ENCODE peak calls at places on chromosomes 3 and 15, in nine cellular contexts. B is fibroblast of the aortic adventitia, M is type B pancreatic cell, S is dorsolateral prefrontal cortex, J is astrocyte of the spinal cord, D is coronary artery, Q is astrocyte, N is A549, A is RWPE1. U is an unnamed sample.

GRCh38 chr3:24508423-24508839 is 13.8 kb upstream of the THRB start:
- DNase-seq in N (no peak), Q (peak), A (peak), S (no peak), D (no peak), M (no peak), J (peak), B (peak), U (no peak)

GRCh38 chr3:58578873-58579272 is 1.7 kb upstream of the FAM107A start:
- DNase-seq in D (no peak), A (no peak), Q (no peak), M (no peak), B (no peak), J (no peak), S (no peak), N (no peak), U (no peak)

GRCh38 chr3:30263921-30264313 is 342.5 kb upstream of the TGFBR2 start:
- DNase-seq in A (no peak), S (no peak), N (no peak), B (no peak), M (no peak), Q (no peak), D (no peak), J (no peak), U (no peak)

GRCh38 chr3:47162695-47163022 is 1.3 kb downstream of the SETD2 start:
- DNase-seq in Q (no peak), B (no peak), S (no peak), A (no peak), D (no peak), N (no peak), J (peak), M (no peak), U (no peak)

GRCh38 chr3:149277338-149277813 is 55.7 kb upstream of the CP start:
- DNase-seq in B (peak), Q (peak), A (peak), N (peak), J (peak), D (no peak), M (no peak), S (no peak), U (no peak)

GRCh38 chr3:178397836-178398235 is 138.4 kb upstream of the KCNMB2 start:
- DNase-seq in D (no peak), A (no peak), M (no peak), N (no peak), Q (no peak), B (peak), S (no peak), J (peak), U (no peak)

GRCh38 chr3:51696954-51697353 is 9.9 kb upstream of the GRM2 start:
- DNase-seq in A (no peak), J (no peak), S (peak), B (no peak), D (no peak), N (no peak), M (no peak), Q (no peak), U (no peak)

GRCh38 chr15:43249699-43250203 is 17.0 kb downstream of the TGM5 start:
- DNase-seq in M (no peak), B (peak), A (no peak), J (peak), N (no peak), Q (peak), S (no peak), D (no peak), U (no peak)

GRCh38 chr3:41681479-41681878 is 280.4 kb downstream of the ULK4 start:
- DNase-seq in D (no peak), A (peak), J (peak), B (peak), Q (peak), M (no peak), S (no peak), N (peak), U (no peak)

GRCh38 chr15:32029862-32030781 is at the start of gene CHRNA7:
- DNase-seq in B (no peak), A (peak), D (no peak), J (peak), M (peak), N (peak), Q (peak), S (peak), U (peak)

GRCh38 chr15:64651573-64652260 is 123.7 kb downstream of the RBPMS2 start:
- DNase-seq in D (no peak), J (no peak), M (no peak), A (no peak), Q (no peak), B (no peak), N (no peak), S (no peak), U (no peak)

GRCh38 chr15:26166429-26166828 is 303.3 kb upstream of the ATP10A start:
- DNase-seq in M (no peak), N (no peak), S (no peak), B (no peak), A (no peak), D (no peak), Q (no peak), J (no peak), U (no peak)

GRCh38 chr3:150300847-150301517 is 107.1 kb upstream of the TSC22D2 start:
- DNase-seq in D (no peak), A (no peak), S (no peak), M (no peak), J (no peak), N (no peak), Q (no peak), B (peak), U (no peak)

GRCh38 chr3:48708481-48708889 is 8.5 kb downstream of the IP6K2 start:
- DNase-seq in B (peak), D (no peak), M (no peak), J (no peak), Q (peak), N (no peak), S (no peak), A (no peak), U (no peak)

GRCh38 chr3:171339606-171340005 is 120.6 kb downstream of the TNIK start:
- DNase-seq in N (no peak), B (no peak), Q (no peak), A (no peak), D (no peak), J (no peak), S (peak), M (no peak), U (no peak)

GRCh38 chr3:125381743-125382142 is 6.6 kb upstream of the ZNF148 start:
- DNase-seq in D (no peak), J (peak), Q (no peak), S (no peak), N (peak), B (peak), A (no peak), M (no peak), U (no peak)

GRCh38 chr15:78299302-78300102 is at the start of gene SKIC8:
- DNase-seq in S (peak), J (peak), B (peak), A (peak), M (peak), N (peak), Q (peak), D (peak), U (peak)

GRCh38 chr3:9422712-9423424 is 25.5 kb downstream of the SETD5 start:
- DNase-seq in N (peak), Q (peak), J (peak), S (peak), D (peak), B (peak), A (peak), M (no peak), U (no peak)

GRCh38 chr15:100737214-100737613 is 134.8 kb downstream of the ASB7 start:
- DNase-seq in B (no peak), N (no peak), D (no peak), S (no peak), J (no peak), M (no peak), Q (no peak), A (no peak), U (no peak)

GRCh38 chr15:67967871-67968423 is 86.2 kb upstream of the PIAS1 start:
- DNase-seq in Q (peak), B (peak), J (peak), D (peak), A (peak), S (peak), N (no peak), M (peak), U (peak)

GRCh38 chr3:44712455-44713075 is at the start of gene ZNF502:
- DNase-seq in B (peak), M (no peak), D (peak), Q (peak), N (peak), A (peak), J (peak), S (peak), U (no peak)

GRCh38 chr15:62472616-62473299 is 307.7 kb upstream of the C2CD4B start:
- DNase-seq in M (no peak), N (no peak), D (no peak), J (no peak), Q (no peak), B (no peak), A (no peak), S (no peak), U (no peak)

GRCh38 chr3:173876476-173876875 is 478.9 kb downstream of the NLGN1 start:
- DNase-seq in S (no peak), Q (no peak), B (no peak), A (no peak), N (no peak), J (no peak), D (no peak), M (no peak), U (no peak)

GRCh38 chr3:139506792-139507191 is 30.5 kb upstream of the RBP2 start:
- DNase-seq in N (no peak), B (no peak), Q (no peak), J (no peak), D (no peak), A (no peak), S (no peak), M (no peak), U (no peak)

GRCh38 chr3:160661660-160662059 is 15.3 kb upstream of the ARL14 start:
- DNase-seq in M (no peak), J (peak), S (no peak), Q (peak), A (no peak), N (no peak), B (no peak), D (no peak), U (no peak)

GRCh38 chr3:109098245-109098644 is 19.7 kb downstream of the MORC1 start:
- DNase-seq in N (peak), A (peak), S (no peak), M (no peak), D (no peak), J (no peak), Q (no peak), B (no peak), U (no peak)

GRCh38 chr3:23422511-23422851 is 219.4 kb downstream of the UBE2E2 start:
- DNase-seq in M (no peak), A (no peak), S (no peak), D (no peak), Q (no peak), J (no peak), N (no peak), B (no peak), U (no peak)

GRCh38 chr15:37483779-37484178 is 383.4 kb upstream of the MEIS2 start:
- DNase-seq in J (no peak), N (no peak), Q (no peak), A (no peak), M (no peak), S (no peak), D (no peak), B (no peak), U (no peak)

GRCh38 chr3:10762116-10762515 is 53.9 kb upstream of the SLC6A11 start:
- DNase-seq in B (no peak), Q (no peak), N (no peak), M (no peak), A (no peak), J (no peak), S (no peak), D (no peak), U (no peak)

GRCh38 chr15:33031324-33031736 is 163.2 kb downstream of the FMN1 start:
- DNase-seq in B (peak), S (no peak), Q (peak), A (no peak), N (no peak), J (peak), D (no peak), M (no peak), U (no peak)

GRCh38 chr3:61505197-61505596 is 56.2 kb upstream of the PTPRG start:
- DNase-seq in Q (no peak), M (no peak), D (no peak), N (no peak), J (no peak), B (no peak), A (no peak), S (no peak), U (no peak)
- TF ChIP-seq CTCF in Q (no peak), M (no peak), D (no peak), N (no peak), J (no peak), B (no peak), A (no peak), S (no peak), U (no peak)

DNA sequence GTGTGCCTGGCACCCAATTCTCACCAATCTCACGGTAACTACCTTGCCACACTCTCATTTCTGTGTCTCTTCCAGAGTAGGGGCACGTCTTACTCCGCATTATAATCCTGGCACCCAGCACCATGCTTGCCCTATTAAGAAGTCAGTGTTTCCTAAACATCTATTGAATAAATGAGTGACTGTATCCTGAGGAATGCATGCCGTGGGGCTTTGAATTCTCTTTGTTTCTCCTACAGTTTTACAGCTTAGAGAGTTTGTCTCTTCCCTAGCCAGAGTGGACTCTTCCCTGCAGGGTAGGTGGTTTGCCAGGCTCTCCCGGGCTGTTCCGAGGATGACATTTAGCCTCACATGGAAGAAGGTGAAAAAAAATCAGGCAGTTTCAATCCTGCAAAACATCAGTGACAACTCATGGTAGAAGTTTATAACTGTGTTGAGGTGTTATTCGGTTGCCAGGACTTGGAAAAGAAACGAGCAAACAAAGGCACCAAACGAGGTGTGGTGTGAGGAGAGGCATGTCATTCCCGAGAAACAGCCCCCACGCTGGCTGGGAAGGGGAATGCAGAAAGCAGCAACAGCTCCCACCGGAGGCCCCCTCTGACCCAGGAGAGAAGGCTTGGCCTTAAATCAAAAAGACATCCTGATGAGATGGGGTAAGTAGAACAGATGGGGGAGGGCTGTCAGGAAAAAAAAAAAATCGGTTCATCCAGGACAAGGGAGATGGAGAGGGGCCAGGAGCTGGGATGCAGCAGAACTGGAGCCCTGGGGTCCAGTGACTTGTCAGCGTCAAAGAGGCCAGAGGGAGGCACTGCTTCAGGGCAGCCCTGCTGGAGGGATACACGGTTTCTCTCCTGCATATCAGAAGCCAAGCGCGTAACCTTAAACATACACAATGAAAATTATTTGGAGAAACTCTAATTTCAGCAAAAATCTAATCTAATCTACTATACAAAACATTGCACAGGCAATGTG is 168.4 kb upstream of the ARRDC4 start:
- DNase-seq in Q (no peak), A (no peak), B (no peak), J (no peak), N (no peak), S (no peak), D (no peak), M (no peak), U (no peak)
- TF ChIP-seq CTCF in Q (no peak), A (no peak), B (no peak), J (no peak), N (no peak), S (no peak), D (no peak), M (no peak), U (no peak)

GRCh38 chr3:196227629-196228493 is 11.5 kb downstream of the SLC51A start:
- DNase-seq in S (no peak), Q (peak), M (no peak), J (no peak), N (no peak), B (peak), A (no peak), D (no peak), U (no peak)
- TF ChIP-seq CTCF in S (no peak), Q (no peak), M (no peak), J (no peak), N (no peak), B (no peak), A (no peak), D (no peak), U (no peak)

GRCh38 chr3:69182588-69183299 is 60.3 kb upstream of the LMOD3 start:
- DNase-seq in N (no peak), A (no peak), J (peak), B (peak), Q (peak), M (no peak), D (no peak), S (no peak), U (no peak)

GRCh38 chr3:69180869-69181591 is 58.6 kb upstream of the LMOD3 start:
- DNase-seq in J (no peak), M (no peak), Q (no peak), S (no peak), D (no peak), N (no peak), B (no peak), A (no peak), U (no peak)

GRCh38 chr3:69179740-69180372 is 57.5 kb upstream of the LMOD3 start:
- DNase-seq in S (no peak), M (no peak), N (no peak), A (no peak), D (no peak), J (no peak), Q (peak), B (no peak), U (no peak)

GRCh38 chr3:69178838-69179739 is 56.7 kb upstream of the LMOD3 start:
- DNase-seq in M (no peak), B (no peak), S (no peak), A (no peak), N (peak), Q (peak), D (no peak), J (no peak), U (no peak)

DNA sequence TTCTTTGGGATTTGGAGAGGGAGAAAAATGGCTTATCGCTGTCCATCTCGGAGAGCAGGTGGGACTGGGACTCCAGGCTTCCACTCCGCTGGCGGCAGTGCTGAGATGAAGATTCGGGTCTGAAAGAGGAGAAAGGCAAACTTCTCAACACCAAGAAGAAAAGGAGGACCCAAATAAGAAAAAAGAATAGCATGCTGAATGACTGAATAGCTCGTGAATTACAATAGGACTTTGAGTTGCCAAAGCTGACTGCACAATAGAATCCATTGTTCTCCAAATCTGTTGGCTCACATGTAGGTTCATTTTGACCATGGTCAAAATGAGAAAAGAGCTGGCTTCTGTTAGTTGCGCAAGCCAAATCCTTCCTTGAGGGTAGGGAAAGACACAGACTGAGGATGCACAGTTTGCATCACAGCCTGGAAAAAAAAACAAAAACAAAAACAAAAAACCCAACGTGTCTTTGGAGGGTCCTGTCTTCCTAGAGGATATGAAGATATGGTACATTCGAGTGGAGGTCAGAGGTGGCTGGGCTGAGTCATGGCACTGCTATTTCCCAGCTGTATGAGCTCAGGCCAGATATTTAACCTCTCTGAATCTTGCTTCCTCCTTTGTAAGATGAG is 59.3 kb upstream of the LMOD3 start:
- DNase-seq in J (peak), N (peak), A (no peak), M (no peak), B (peak), Q (peak), D (no peak), S (no peak), U (no peak)
- TF ChIP-seq CTCF in J (no peak), N (no peak), A (no peak), M (no peak), B (no peak), Q (no peak), D (no peak), S (no peak), U (no peak)

GRCh38 chr3:157785071-157785826 is 282.0 kb upstream of the VEPH1 start:
- DNase-seq in N (peak), B (peak), Q (peak), J (peak), M (no peak), S (no peak), A (peak), D (no peak), U (no peak)

GRCh38 chr3:157789162-157789561 is 285.9 kb upstream of the VEPH1 start:
- DNase-seq in S (no peak), D (no peak), M (no peak), A (peak), N (no peak), J (no peak), Q (peak), B (no peak), U (no peak)

GRCh38 chr3:157782236-157782635 is 279.0 kb upstream of the VEPH1 start:
- DNase-seq in N (no peak), B (peak), S (no peak), J (no peak), M (no peak), Q (peak), A (no peak), D (no peak), U (no peak)

GRCh38 chr3:157786216-157786615 is 283.0 kb upstream of the VEPH1 start:
- DNase-seq in N (peak), D (no peak), M (no peak), A (peak), S (no peak), B (peak), J (peak), Q (peak), U (no peak)

GRCh38 chr3:157786618-157787017 is 283.4 kb upstream of the VEPH1 start:
- DNase-seq in B (no peak), Q (peak), D (no peak), M (no peak), A (peak), N (no peak), J (no peak), S (no peak), U (no peak)
- TF ChIP-seq CTCF in B (no peak), Q (no peak), D (no peak), M (no peak), A (no peak), N (no peak), J (no peak), S (no peak), U (no peak)

GRCh38 chr3:71453822-71454512 is 129.6 kb downstream of the FOXP1 start:
- DNase-seq in S (no peak), B (no peak), M (no peak), A (no peak), Q (no peak), J (no peak), N (no peak), D (no peak), U (no peak)

GRCh38 chr3:71454513-71455423 is 128.8 kb downstream of the FOXP1 start:
- DNase-seq in S (no peak), M (no peak), A (no peak), J (no peak), B (no peak), D (no peak), N (no peak), Q (no peak), U (no peak)

GRCh38 chr3:71456826-71457225 is 126.7 kb downstream of the FOXP1 start:
- DNase-seq in N (no peak), M (no peak), J (no peak), D (no peak), S (no peak), A (no peak), B (no peak), Q (no peak), U (no peak)

GRCh38 chr3:71458895-71459294 is 124.6 kb downstream of the FOXP1 start:
- DNase-seq in A (no peak), J (no peak), S (no peak), Q (no peak), N (no peak), M (no peak), B (no peak), D (no peak), U (no peak)

DNA sequence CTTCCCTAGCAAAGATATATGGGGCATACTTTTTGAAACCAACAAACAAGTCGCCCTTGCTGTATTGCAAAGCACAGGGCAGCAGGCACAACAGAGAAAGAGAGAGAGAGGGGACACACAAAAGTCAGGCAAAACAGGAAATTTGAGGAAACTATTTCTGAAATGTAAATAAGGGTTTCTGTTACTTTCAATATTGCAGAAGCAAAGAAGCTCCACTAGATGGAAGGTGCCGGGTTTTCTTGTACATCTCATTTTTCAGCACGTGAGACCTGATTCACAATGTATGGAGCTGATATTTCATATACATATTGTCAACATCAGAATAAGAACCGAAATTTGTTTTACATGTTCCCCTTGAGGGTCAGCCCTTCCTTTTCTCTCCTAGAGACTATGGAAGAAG is 127.4 kb downstream of the FOXP1 start:
- DNase-seq in B (peak), N (no peak), D (no peak), M (no peak), S (no peak), J (no peak), Q (no peak), A (no peak), U (no peak)
- TF ChIP-seq CTCF in B (peak), N (no peak), D (no peak), M (no peak), S (no peak), J (no peak), Q (peak), A (no peak), U (no peak)

U was measured in progenitor cell of endocrine pancreas.